ENCODE peak calls at places on chromosomes 12 and 14, in six cellular contexts. O, N, K, C, B and G are unnamed samples.

GRCh38 chr12:52320784-52321400 is at the start of gene KRT83:
- DNase-seq in B (no peak), O (no peak), K (no peak), C (no peak), N (no peak), G (no peak)

GRCh38 chr12:120183211-120183631 is 11.3 kb downstream of the GCN1 start:
- DNase-seq in O (no peak), C (no peak), N (no peak), B (no peak), K (no peak), G (no peak)

GRCh38 chr12:43120189-43120588 is 431.8 kb downstream of the ADAMTS20 start:
- DNase-seq in O (no peak), C (no peak), K (no peak), N (no peak), B (no peak), G (no peak)

GRCh38 chr14:90715993-90716392 is 100.2 kb downstream of the TTC7B start:
- DNase-seq in B (no peak), O (no peak), K (no peak), N (no peak), C (no peak), G (no peak)

GRCh38 chr14:52013984-52014600 is 24.7 kb downstream of the RTRAF start:
- DNase-seq in C (no peak), B (no peak), K (no peak), N (no peak), O (no peak), G (no peak)

GRCh38 chr14:35342160-35343010 is 50.2 kb downstream of the PSMA6 start:
- DNase-seq in N (peak), B (no peak), K (no peak), C (no peak), O (peak), G (no peak)

GRCh38 chr12:67446716-67447115 is 177.6 kb downstream of the CAND1 start:
- DNase-seq in N (no peak), K (no peak), B (no peak), O (no peak), C (no peak), G (no peak)

GRCh38 chr12:49647827-49648721 is 24.7 kb downstream of the PRPF40B start:
- DNase-seq in B (no peak), O (no peak), N (no peak), K (no peak), C (peak), G (no peak)

GRCh38 chr14:32998433-32998832 is 59.8 kb downstream of the NPAS3 start:
- DNase-seq in B (no peak), O (peak), K (peak), N (no peak), C (no peak), G (no peak)

GRCh38 chr14:63770187-63770807 is 42.4 kb upstream of the SGPP1 start:
- DNase-seq in C (peak), N (peak), B (peak), O (peak), K (peak), G (no peak)

GRCh38 chr14:68937790-68938514 is 41.1 kb downstream of the ACTN1 start:
- DNase-seq in K (no peak), C (no peak), N (peak), B (no peak), O (no peak), G (no peak)

GRCh38 chr12:105257321-105257728 is 21.4 kb upstream of the APPL2 start:
- DNase-seq in K (peak), N (no peak), B (no peak), O (peak), C (no peak), G (no peak)

GRCh38 chr12:92312463-92312970 is 166.9 kb upstream of the BTG1 start:
- DNase-seq in O (no peak), B (no peak), C (no peak), N (no peak), K (no peak), G (no peak)

GRCh38 chr12:123934829-123935228 is 37.8 kb downstream of the CCDC92 start:
- DNase-seq in N (no peak), K (peak), B (no peak), O (peak), C (no peak), G (no peak)

GRCh38 chr14:91586451-91586850 is 76.3 kb upstream of the PPP4R3A start:
- DNase-seq in K (no peak), B (no peak), O (no peak), C (no peak), N (no peak), G (no peak)

GRCh38 chr14:92352158-92352985 is 29.4 kb downstream of the SLC24A4 start:
- DNase-seq in O (no peak), N (no peak), K (no peak), C (no peak), B (peak), G (no peak)

GRCh38 chr14:99224948-99225347 is 47.0 kb downstream of the BCL11B start:
- DNase-seq in K (no peak), N (no peak), C (no peak), O (no peak), B (no peak), G (no peak)

GRCh38 chr12:4109826-4110225 is 163.7 kb upstream of the CCND2 start:
- DNase-seq in C (no peak), K (no peak), O (no peak), N (no peak), B (no peak), G (no peak)

GRCh38 chr12:31015215-31015614 is 58.4 kb upstream of the DDX11 start:
- DNase-seq in O (no peak), C (no peak), N (no peak), B (no peak), K (no peak), G (no peak)

GRCh38 chr12:48092606-48093005 is 13.3 kb downstream of the SENP1 start:
- DNase-seq in C (no peak), B (no peak), N (no peak), O (no peak), K (no peak), G (no peak)

GRCh38 chr12:11765817-11766794 is 116.6 kb downstream of the ETV6 start:
- DNase-seq in K (peak), B (peak), N (peak), O (peak), C (peak), G (no peak)

GRCh38 chr14:60532442-60532841 is 23.5 kb downstream of the SIX6 start:
- DNase-seq in O (no peak), K (no peak), C (no peak), N (no peak), B (no peak), G (no peak)

GRCh38 chr12:45299132-45299692 is 83.3 kb downstream of the ANO6 start:
- DNase-seq in B (no peak), O (peak), C (no peak), N (no peak), K (no peak), G (no peak)

GRCh38 chr14:76919811-76920571 is 93.8 kb downstream of the LRRC74A start:
- DNase-seq in K (peak), C (no peak), O (peak), B (no peak), N (peak), G (no peak)

GRCh38 chr12:75784591-75784990 is 247.0 kb downstream of the PHLDA1 start:
- DNase-seq in N (peak), B (no peak), C (peak), K (no peak), O (no peak), G (no peak)

GRCh38 chr12:108694812-108695278 is 36.5 kb downstream of the CORO1C start:
- DNase-seq in C (no peak), N (no peak), O (no peak), B (no peak), K (no peak), G (no peak)

GRCh38 chr12:39605501-39605900 is 14.1 kb downstream of the ABCD2 start:
- DNase-seq in B (no peak), N (no peak), C (no peak), O (no peak), K (no peak), G (no peak)

GRCh38 chr14:33525626-33526025 is 425.2 kb downstream of the EGLN3 start:
- DNase-seq in O (no peak), C (no peak), K (no peak), B (no peak), N (no peak), G (no peak)

GRCh38 chr12:16008442-16008841 is 97.3 kb downstream of the DERA start:
- DNase-seq in K (no peak), C (no peak), N (no peak), B (no peak), O (no peak), G (no peak)